ENCODE peak calls at places on chromosomes 6 and 20, in eight cellular contexts. One of them, this sample, is unnamed.

GRCh38 chr6:30192076-30192475 is 21.1 kb downstream of the TRIM26 start:
- DNase-seq in body of pancreas: no peak
- DNase-seq in GM12892: no peak
- DNase-seq in NB4: no peak
- DNase-seq in HCT116: no peak
- DNase-seq in spleen: no peak
- DNase-seq in tibial nerve: no peak
- DNase-seq in adrenal gland: no peak
- DNase-seq in this sample: no peak

GRCh38 chr6:3549314-3549940 is 92.6 kb upstream of the SLC22A23 start:
- DNase-seq in body of pancreas: no peak
- DNase-seq in GM12892: no peak
- DNase-seq in tibial nerve: no peak
- DNase-seq in spleen: no peak
- DNase-seq in HCT116: no peak
- DNase-seq in NB4: no peak
- DNase-seq in adrenal gland: no peak
- DNase-seq in this sample: no peak

GRCh38 chr6:13355043-13355945 is 27.0 kb upstream of the TBC1D7 start:
- DNase-seq in HCT116: peak
- DNase-seq in spleen: no peak
- DNase-seq in tibial nerve: no peak
- DNase-seq in GM12892: no peak
- DNase-seq in body of pancreas: no peak
- DNase-seq in adrenal gland: no peak
- DNase-seq in NB4: peak
- DNase-seq in this sample: peak

GRCh38 chr20:51393566-51393965 is 149.0 kb downstream of the NFATC2 start:
- DNase-seq in adrenal gland: peak
- DNase-seq in spleen: peak
- DNase-seq in body of pancreas: no peak
- DNase-seq in NB4: no peak
- DNase-seq in tibial nerve: no peak
- DNase-seq in GM12892: no peak
- DNase-seq in HCT116: no peak
- DNase-seq in this sample: no peak

GRCh38 chr6:55528624-55529023 is 50.4 kb downstream of the HMGCLL1 start:
- DNase-seq in body of pancreas: peak
- DNase-seq in adrenal gland: no peak
- DNase-seq in spleen: no peak
- DNase-seq in GM12892: no peak
- DNase-seq in tibial nerve: no peak
- DNase-seq in HCT116: peak
- DNase-seq in NB4: peak
- DNase-seq in this sample: peak

GRCh38 chr6:107108201-107108890 is 7.0 kb downstream of the BEND3 start:
- DNase-seq in HCT116: no peak
- DNase-seq in NB4: peak
- DNase-seq in GM12892: no peak
- DNase-seq in spleen: no peak
- DNase-seq in tibial nerve: no peak
- DNase-seq in body of pancreas: no peak
- DNase-seq in adrenal gland: no peak
- DNase-seq in this sample: no peak

GRCh38 chr20:8764289-8764962 is 304.5 kb upstream of the PLCB4 start:
- DNase-seq in body of pancreas: no peak
- DNase-seq in tibial nerve: no peak
- DNase-seq in spleen: no peak
- DNase-seq in adrenal gland: no peak
- DNase-seq in GM12892: no peak
- DNase-seq in NB4: no peak
- DNase-seq in HCT116: no peak
- DNase-seq in this sample: no peak

GRCh38 chr6:74415056-74415455 is 719.1 kb downstream of the CD109 start:
- DNase-seq in adrenal gland: no peak
- DNase-seq in NB4: no peak
- DNase-seq in body of pancreas: no peak
- DNase-seq in HCT116: no peak
- DNase-seq in tibial nerve: no peak
- DNase-seq in GM12892: no peak
- DNase-seq in spleen: no peak
- DNase-seq in this sample: no peak

GRCh38 chr6:42509765-42510164 is 54.1 kb upstream of the UBR2 start:
- DNase-seq in body of pancreas: no peak
- DNase-seq in spleen: no peak
- DNase-seq in GM12892: no peak
- DNase-seq in tibial nerve: no peak
- DNase-seq in adrenal gland: no peak
- DNase-seq in HCT116: no peak
- DNase-seq in NB4: no peak
- DNase-seq in this sample: no peak

GRCh38 chr20:36473164-36473563 is 68.2 kb upstream of the MYL9 start:
- DNase-seq in NB4: no peak
- DNase-seq in spleen: no peak
- DNase-seq in GM12892: no peak
- DNase-seq in tibial nerve: no peak
- DNase-seq in body of pancreas: no peak
- DNase-seq in HCT116: no peak
- DNase-seq in adrenal gland: no peak
- DNase-seq in this sample: no peak

GRCh38 chr6:157221049-157221816 is 102.1 kb downstream of the TMEM242 start:
- DNase-seq in NB4: peak
- DNase-seq in HCT116: peak
- DNase-seq in spleen: peak
- DNase-seq in GM12892: peak
- DNase-seq in tibial nerve: peak
- DNase-seq in body of pancreas: peak
- DNase-seq in adrenal gland: peak
- DNase-seq in this sample: peak
- TF ChIP-seq POLR2A in NB4: peak
- TF ChIP-seq POLR2A in HCT116: no peak
- TF ChIP-seq POLR2A in spleen: no peak
- TF ChIP-seq POLR2A in GM12892: no peak
- TF ChIP-seq POLR2A in tibial nerve: no peak
- TF ChIP-seq POLR2A in body of pancreas: peak
- TF ChIP-seq POLR2A in adrenal gland: no peak
- TF ChIP-seq POLR2A in this sample: peak

DNA sequence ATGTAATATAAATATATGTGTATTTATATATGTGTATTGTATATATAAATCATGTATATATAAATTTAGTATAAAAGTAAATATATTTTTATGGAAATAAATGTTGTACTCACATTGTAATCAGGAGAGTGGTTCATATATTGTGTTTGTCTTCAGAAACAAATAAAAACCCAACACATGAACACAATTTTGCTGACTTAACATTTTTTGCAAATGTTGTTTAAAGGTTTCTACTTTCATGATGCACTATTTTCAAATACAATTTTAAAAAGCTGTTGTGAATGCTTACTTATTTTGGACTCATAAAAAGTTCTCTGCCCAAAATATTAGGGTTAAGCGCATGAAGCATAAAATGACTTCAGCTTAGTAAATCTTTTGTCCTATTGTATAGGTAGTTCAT is 24.0 kb upstream of the PHF3 start:
- DNase-seq in spleen: no peak
- DNase-seq in GM12892: no peak
- DNase-seq in body of pancreas: no peak
- DNase-seq in HCT116: no peak
- DNase-seq in tibial nerve: no peak
- DNase-seq in NB4: no peak
- DNase-seq in adrenal gland: no peak
- DNase-seq in this sample: no peak
- TF ChIP-seq POLR2A in spleen: no peak
- TF ChIP-seq POLR2A in GM12892: no peak
- TF ChIP-seq POLR2A in body of pancreas: no peak
- TF ChIP-seq POLR2A in HCT116: no peak
- TF ChIP-seq POLR2A in tibial nerve: no peak
- TF ChIP-seq POLR2A in NB4: no peak
- TF ChIP-seq POLR2A in adrenal gland: no peak
- TF ChIP-seq POLR2A in this sample: no peak

DNA sequence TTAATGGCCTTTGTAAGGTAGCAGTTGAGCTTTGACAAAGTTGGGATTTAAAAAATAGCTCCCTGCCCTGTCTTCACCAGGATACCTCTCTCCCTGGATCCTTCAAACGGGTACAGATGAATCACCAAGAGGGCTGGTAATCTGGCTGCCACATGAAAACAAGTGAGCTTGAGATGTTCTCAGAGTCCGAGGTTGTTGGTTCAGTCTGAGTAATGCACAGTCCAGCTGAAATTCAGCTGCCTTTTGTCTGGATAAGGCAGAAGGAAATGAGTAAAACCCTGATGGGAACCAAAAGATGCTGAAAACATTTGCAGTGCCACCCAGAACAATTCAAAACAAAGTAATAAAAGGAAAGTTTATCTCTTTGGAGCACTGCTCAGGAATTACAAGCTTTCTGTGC is 86.8 kb downstream of the GJA1 start:
- DNase-seq in spleen: no peak
- DNase-seq in body of pancreas: no peak
- DNase-seq in tibial nerve: no peak
- DNase-seq in GM12892: no peak
- DNase-seq in NB4: no peak
- DNase-seq in HCT116: no peak
- DNase-seq in adrenal gland: peak
- DNase-seq in this sample: no peak
- TF ChIP-seq POLR2A in spleen: no peak
- TF ChIP-seq POLR2A in body of pancreas: no peak
- TF ChIP-seq POLR2A in tibial nerve: no peak
- TF ChIP-seq POLR2A in GM12892: no peak
- TF ChIP-seq POLR2A in NB4: no peak
- TF ChIP-seq POLR2A in HCT116: no peak
- TF ChIP-seq POLR2A in adrenal gland: no peak
- TF ChIP-seq POLR2A in this sample: no peak

DNA sequence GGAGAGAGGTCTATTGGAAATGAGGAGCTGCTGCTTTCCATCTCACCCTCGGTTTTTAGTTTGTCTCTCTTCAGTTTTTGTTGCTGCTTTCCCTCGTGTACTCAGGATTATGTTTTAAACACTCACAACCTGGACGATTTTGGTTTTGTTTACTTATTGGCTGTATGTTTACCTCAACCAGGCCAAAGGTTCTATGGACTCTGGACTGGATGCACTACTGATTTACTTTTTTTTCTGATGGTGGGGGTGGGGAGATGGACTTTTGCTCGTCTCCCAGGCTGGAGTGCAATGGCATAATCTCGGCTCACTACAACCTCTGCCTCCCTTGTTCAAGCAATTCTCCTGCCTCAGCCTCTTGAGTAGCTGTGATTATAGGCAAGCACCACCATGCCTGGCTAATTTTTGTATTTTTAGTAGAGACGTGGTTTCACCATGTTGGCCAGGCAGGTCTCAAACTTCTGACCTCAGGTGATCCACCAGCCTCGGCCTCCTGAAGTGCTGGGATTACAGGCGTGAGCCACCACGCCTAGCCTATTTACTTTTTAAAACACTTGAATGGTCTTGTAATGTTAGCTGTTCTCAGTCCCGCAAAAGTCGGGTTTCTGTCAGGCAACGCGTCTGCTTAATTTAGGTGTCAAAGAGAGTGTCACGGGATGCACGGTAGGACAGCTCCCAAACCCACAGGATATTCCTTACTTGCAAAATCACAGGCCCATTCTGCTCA is 148.2 kb upstream of the RIPOR2 start:
- DNase-seq in adrenal gland: no peak
- DNase-seq in body of pancreas: no peak
- DNase-seq in NB4: no peak
- DNase-seq in HCT116: no peak
- DNase-seq in tibial nerve: no peak
- DNase-seq in spleen: no peak
- DNase-seq in GM12892: no peak
- DNase-seq in this sample: no peak
- TF ChIP-seq POLR2A in adrenal gland: no peak
- TF ChIP-seq POLR2A in body of pancreas: no peak
- TF ChIP-seq POLR2A in NB4: no peak
- TF ChIP-seq POLR2A in HCT116: no peak
- TF ChIP-seq POLR2A in tibial nerve: no peak
- TF ChIP-seq POLR2A in spleen: no peak
- TF ChIP-seq POLR2A in GM12892: no peak
- TF ChIP-seq POLR2A in this sample: no peak

GRCh38 chr6:134959603-134960002 is 9.7 kb upstream of the ALDH8A1 start:
- DNase-seq in spleen: no peak
- DNase-seq in HCT116: no peak
- DNase-seq in NB4: no peak
- DNase-seq in body of pancreas: no peak
- DNase-seq in adrenal gland: no peak
- DNase-seq in tibial nerve: no peak
- DNase-seq in GM12892: no peak
- DNase-seq in this sample: no peak
- TF ChIP-seq POLR2A in spleen: no peak
- TF ChIP-seq POLR2A in HCT116: no peak
- TF ChIP-seq POLR2A in NB4: no peak
- TF ChIP-seq POLR2A in body of pancreas: no peak
- TF ChIP-seq POLR2A in adrenal gland: no peak
- TF ChIP-seq POLR2A in tibial nerve: no peak
- TF ChIP-seq POLR2A in GM12892: no peak
- TF ChIP-seq POLR2A in this sample: no peak

This sample was measured in erythroblast.